ENCODE peak calls at places on chromosomes 7 and 10, in six cellular contexts. E, O, M, W, I and A are unnamed samples.
A peak's percentile ranks its signal among the peaks of the same experiment; 100 is the strongest.

GRCh38 chr10:71259815-71260501 is 47.6 kb downstream of the UNC5B start:
- DNase-seq in I (no peak), M (no peak), O (no peak), E (no peak), W (no peak), A (no peak)

GRCh38 chr10:89241491-89242339 is 9.9 kb downstream of the LIPA start:
- DNase-seq in I (no peak), W (no peak), E (no peak), M (no peak), O (peak; percentile 52), A (peak; percentile 3)

GRCh38 chr10:121668336-121669009 is 70.2 kb upstream of the FGFR2 start:
- DNase-seq in W (no peak), O (no peak), E (no peak), M (peak; percentile 43), I (no peak), A (no peak)

GRCh38 chr10:48439581-48440041 is 133.1 kb downstream of the MAPK8 start:
- DNase-seq in I (no peak), M (peak; percentile 52), O (peak; percentile 33), W (no peak), E (no peak), A (peak; percentile 65)

GRCh38 chr7:105650382-105650729 is 69.1 kb upstream of the EFCAB10 start:
- DNase-seq in M (no peak), E (no peak), W (no peak), O (no peak), I (no peak), A (no peak)

GRCh38 chr10:124342136-124342820 is 76.4 kb downstream of the OAT start:
- DNase-seq in W (no peak), O (no peak), E (no peak), M (no peak), I (no peak), A (no peak)

GRCh38 chr10:50593523-50593922 is 30.2 kb downstream of the SGMS1 start:
- DNase-seq in I (no peak), W (no peak), E (no peak), M (no peak), O (no peak), A (no peak)

GRCh38 chr10:66625709-66626590 is 299.9 kb upstream of the LRRTM3 start:
- DNase-seq in O (no peak), M (no peak), W (no peak), I (no peak), E (no peak), A (no peak)

GRCh38 chr10:109996766-109997171 is 11.0 kb upstream of the ADD3 start:
- DNase-seq in O (no peak), M (no peak), I (no peak), W (no peak), E (no peak), A (no peak)

GRCh38 chr7:129635300-129636029 is 23.9 kb downstream of the NRF1 start:
- DNase-seq in O (peak; percentile 83), M (peak; percentile 84), I (peak; percentile 57), W (peak; percentile 79), E (peak; percentile 34), A (peak; percentile 73)

GRCh38 chr7:132865366-132865765 is 216.5 kb downstream of the CHCHD3 start:
- DNase-seq in E (no peak), W (no peak), M (no peak), O (no peak), I (no peak), A (no peak)

GRCh38 chr10:70604106-70604505 is 1.6 kb upstream of the PRF1 start:
- DNase-seq in E (no peak), O (no peak), M (no peak), I (no peak), W (no peak), A (no peak)

GRCh38 chr10:45354261-45354660 is 19.8 kb upstream of the ALOX5 start:
- DNase-seq in M (peak; percentile 23), E (no peak), I (no peak), W (no peak), O (no peak), A (no peak)

GRCh38 chr10:80486785-80487421 is 32.8 kb downstream of the TSPAN14 start:
- DNase-seq in O (no peak), E (no peak), I (no peak), W (no peak), M (no peak), A (no peak)

GRCh38 chr10:91665842-91666241 is 33.0 kb upstream of the PPP1R3C start:
- DNase-seq in E (no peak), M (no peak), W (no peak), I (no peak), O (peak; percentile 17), A (no peak)

GRCh38 chr7:77727936-77728701 is 31.9 kb downstream of the RSBN1L start:
- DNase-seq in W (no peak), O (peak; percentile 24), M (peak; percentile 2), I (peak; percentile 90), E (peak; percentile 4), A (peak; percentile 15)

GRCh38 chr10:113982745-113983144 is 60.9 kb upstream of the ADRB1 start:
- DNase-seq in W (peak; percentile 32), M (no peak), O (no peak), E (no peak), I (no peak), A (no peak)

GRCh38 chr10:129035052-129035805 is 431.8 kb upstream of the MGMT start:
- DNase-seq in M (no peak), E (no peak), W (no peak), I (no peak), O (peak; percentile 45), A (no peak)

GRCh38 chr7:64849924-64850499 is 53.1 kb upstream of the ZNF273 start:
- DNase-seq in E (no peak), O (no peak), M (no peak), W (no peak), I (no peak), A (no peak)